ENCODE peak calls at places on chromosomes 2 and 18, in six cellular contexts. A, F, O, L, V and I are unnamed samples.

GRCh38 chr2:14524041-14524802 is 108.3 kb upstream of the LRATD1 start:
- DNase-seq in V (no peak), O (no peak), A (no peak), F (peak; percentile 74), L (no peak), I (no peak)

GRCh38 chr18:76368976-76369375 is 126.1 kb downstream of the ZNF516 start:
- DNase-seq in V (no peak), L (no peak), F (no peak), A (no peak), O (no peak), I (no peak)

GRCh38 chr18:32019251-32019943 is 772 bp downstream of the RNF125 start:
- DNase-seq in V (peak; percentile 23), A (no peak), O (no peak), F (peak; percentile 10), L (peak; percentile 40), I (peak; percentile 48)

GRCh38 chr2:36270758-36271157 is 84.8 kb upstream of the CRIM1 start:
- DNase-seq in V (no peak), A (no peak), F (no peak), O (no peak), L (no peak), I (no peak)

GRCh38 chr2:195477248-195477995 is 179.6 kb upstream of the SLC39A10 start:
- DNase-seq in L (no peak), V (no peak), F (peak; percentile 75), O (no peak), A (no peak), I (no peak)

GRCh38 chr2:165408191-165408590 is 61.3 kb upstream of the CSRNP3 start:
- DNase-seq in A (no peak), V (no peak), F (no peak), L (no peak), O (no peak), I (no peak)

GRCh38 chr18:47756364-47757016 is 174.0 kb downstream of the SMAD2 start:
- DNase-seq in O (peak; percentile 64), L (no peak), F (peak; percentile 18), V (peak; percentile 20), A (no peak), I (peak; percentile 65)

GRCh38 chr18:33210575-33211189 is 229.8 kb downstream of the CCDC178 start:
- DNase-seq in O (peak; percentile 60), F (peak; percentile 14), V (no peak), A (no peak), L (no peak), I (no peak)

GRCh38 chr2:179686069-179686468 is 175.3 kb downstream of the ZNF385B start:
- DNase-seq in F (no peak), V (no peak), L (no peak), O (no peak), A (no peak), I (no peak)

GRCh38 chr18:22493255-22493654 is 75.5 kb upstream of the CTAGE1 start:
- DNase-seq in F (no peak), O (no peak), L (no peak), A (no peak), V (no peak), I (no peak)

GRCh38 chr2:2769481-2770431 is 438.7 kb upstream of the MYT1L start:
- DNase-seq in F (no peak), V (no peak), L (no peak), O (no peak), A (peak; percentile 38), I (no peak)

GRCh38 chr2:85811850-85812735 is 58.3 kb downstream of the ATOH8 start:
- DNase-seq in V (no peak), F (no peak), L (no peak), O (no peak), A (no peak), I (no peak)

GRCh38 chr2:134410831-134411231 is 157.0 kb downstream of the MGAT5 start:
- DNase-seq in F (peak; percentile 34), A (no peak), V (no peak), O (no peak), L (no peak), I (no peak)

GRCh38 chr2:7467782-7468447 is 550.7 kb downstream of the RNF144A start:
- DNase-seq in F (no peak), L (peak; percentile 5), V (no peak), O (no peak), A (no peak), I (peak; percentile 60)